ENCODE peak calls at places on chromosomes 7 and 10, in eight cellular contexts. F is hepatic stellate cell; O is NCI-H446; Y is H54; R is upper lobe of right lung; X is memory B cell; N is foreskin melanocyte; A is CD4-positive, alpha-beta T cell. B is an unnamed sample.

GRCh38 chr7:1558841-1559625 is 3.0 kb upstream of the TMEM184A start:
- DNase-seq in N (no peak), X (no peak), F (no peak), Y (no peak), A (no peak), R (peak), O (no peak), B (no peak)

GRCh38 chr7:157517782-157518513 is 181.1 kb downstream of the DNAJB6 start:
- DNase-seq in F (no peak), R (peak), A (no peak), Y (no peak), N (no peak), X (no peak), O (no peak), B (no peak)

GRCh38 chr7:131042269-131043160 is 285.2 kb upstream of the MKLN1 start:
- DNase-seq in F (no peak), O (no peak), N (no peak), X (peak), R (no peak), A (no peak), Y (no peak), B (no peak)

GRCh38 chr7:117480978-117481377 is 1.2 kb downstream of the CFTR start:
- DNase-seq in A (no peak), F (no peak), N (no peak), O (no peak), Y (no peak), X (no peak), R (no peak), B (no peak)

GRCh38 chr10:30000802-30001571 is 58.4 kb downstream of the JCAD start:
- DNase-seq in X (no peak), R (no peak), N (no peak), A (no peak), Y (no peak), O (no peak), F (peak), B (no peak)

GRCh38 chr10:98141484-98142073 is 7.1 kb downstream of the R3HCC1L start:
- DNase-seq in X (no peak), A (no peak), O (no peak), R (no peak), Y (no peak), F (no peak), N (no peak), B (no peak)

GRCh38 chr7:24587853-24588252 is 14.6 kb downstream of the PALS2 start:
- DNase-seq in A (peak), X (peak), N (no peak), O (no peak), F (no peak), R (no peak), Y (no peak), B (no peak)

GRCh38 chr10:127115086-127115485 is 81.3 kb downstream of the INSYN2A start:
- DNase-seq in X (no peak), F (no peak), N (no peak), Y (no peak), A (no peak), R (no peak), O (no peak), B (no peak)

GRCh38 chr10:126080879-126081331 is 184.5 kb downstream of the FANK1 start:
- DNase-seq in O (no peak), A (no peak), X (no peak), Y (no peak), R (no peak), F (peak), N (no peak), B (no peak)

GRCh38 chr7:121020243-121020642 is 31.7 kb downstream of the CPED1 start:
- DNase-seq in N (no peak), O (no peak), F (no peak), R (no peak), X (no peak), A (no peak), Y (no peak), B (no peak)

GRCh38 chr7:112400141-112400540 is 50.1 kb upstream of the IFRD1 start:
- DNase-seq in O (no peak), A (no peak), Y (no peak), R (no peak), N (no peak), X (no peak), F (no peak), B (no peak)

GRCh38 chr7:130491841-130492518 is at the start of gene MEST:
- DNase-seq in F (no peak), A (no peak), N (no peak), Y (peak), O (peak), X (no peak), R (peak), B (no peak)

GRCh38 chr10:112724404-112724991 is 225.5 kb upstream of the TCF7L2 start:
- DNase-seq in O (no peak), N (no peak), Y (no peak), X (no peak), F (no peak), A (no peak), R (no peak), B (no peak)

GRCh38 chr7:125644113-125644512 is 714.5 kb upstream of the POT1 start:
- DNase-seq in F (no peak), N (no peak), X (no peak), O (no peak), Y (no peak), A (no peak), R (no peak), B (no peak)

GRCh38 chr10:44662002-44662401 is 249.1 kb upstream of the TMEM72 start:
- DNase-seq in F (peak), X (no peak), R (no peak), O (no peak), Y (no peak), A (no peak), N (no peak), B (no peak)

GRCh38 chr10:12492016-12492415 is 142.7 kb downstream of the CAMK1D start:
- DNase-seq in X (no peak), A (no peak), O (no peak), R (peak), F (no peak), Y (no peak), N (no peak), B (no peak)

GRCh38 chr7:55093674-55094073 is 74.9 kb downstream of the EGFR start:
- DNase-seq in Y (no peak), O (no peak), N (no peak), A (no peak), X (no peak), F (no peak), R (no peak), B (no peak)

GRCh38 chr7:24255139-24255538 is 28.9 kb upstream of the NPY start:
- DNase-seq in N (no peak), X (no peak), O (no peak), A (peak), R (no peak), F (no peak), Y (no peak), B (no peak)

GRCh38 chr7:117210908-117211307 is 112.0 kb downstream of the WNT2 start:
- DNase-seq in A (no peak), N (no peak), X (no peak), O (no peak), R (no peak), F (no peak), Y (no peak), B (no peak)

GRCh38 chr10:43057231-43057711 is 19.6 kb upstream of the RET start:
- DNase-seq in N (no peak), F (no peak), R (peak), X (no peak), A (no peak), Y (no peak), O (no peak), B (no peak)

GRCh38 chr10:1539216-1539615 is 198.1 kb downstream of the ADARB2 start:
- DNase-seq in O (no peak), N (no peak), F (no peak), R (peak), Y (no peak), X (no peak), A (no peak), B (no peak)

GRCh38 chr10:75042292-75042974 is 69.0 kb upstream of the SAMD8 start:
- DNase-seq in Y (peak), A (no peak), R (no peak), X (no peak), O (no peak), F (no peak), N (no peak), B (no peak)

GRCh38 chr10:72740526-72740925 is 48.6 kb downstream of the MCU start:
- DNase-seq in F (peak), A (no peak), R (no peak), Y (peak), O (peak), N (no peak), X (no peak), B (no peak)

GRCh38 chr7:64181586-64181985 is 25.4 kb upstream of the ZNF735 start:
- DNase-seq in R (no peak), A (no peak), O (no peak), X (no peak), Y (no peak), F (no peak), N (no peak), B (no peak)

GRCh38 chr10:72328045-72328828 is 26.5 kb downstream of the DNAJB12 start:
- DNase-seq in Y (peak), O (peak), A (no peak), X (no peak), N (no peak), F (peak), R (peak), B (no peak)

GRCh38 chr10:113199459-113199858 is 249.4 kb downstream of the TCF7L2 start:
- DNase-seq in Y (peak), A (no peak), R (no peak), X (no peak), O (no peak), F (no peak), N (no peak), B (no peak)

B was measured in GM19239.